ENCODE peak calls at places on chromosomes 12 and 14, in nine cellular contexts. One of them, this sample, is unnamed.

GRCh38 chr14:89903340-89903965 is 51.1 kb downstream of the EFCAB11 start:
- DNase-seq in lower leg skin: no peak
- DNase-seq in T follicular helper cell: no peak
- DNase-seq in iPS-NIHi11: no peak
- DNase-seq in NCI-H774: no peak
- DNase-seq in globus pallidus: no peak
- DNase-seq in AG04450: no peak
- DNase-seq in stimulated activated CD4-positive, alpha-beta T cell treated with anti-CD3 and anti-CD28 coated beads, TNF-alpha, amount 100 ng/mL, for 4 hours: no peak
- DNase-seq in psoas muscle: no peak
- DNase-seq in this sample: no peak

GRCh38 chr14:104659764-104660523 is 29.5 kb upstream of the INF2 start:
- DNase-seq in NCI-H774: no peak
- DNase-seq in iPS-NIHi11: no peak
- DNase-seq in lower leg skin: no peak
- DNase-seq in T follicular helper cell: no peak
- DNase-seq in AG04450: no peak
- DNase-seq in stimulated activated CD4-positive, alpha-beta T cell treated with anti-CD3 and anti-CD28 coated beads, TNF-alpha, amount 100 ng/mL, for 4 hours: no peak
- DNase-seq in globus pallidus: no peak
- DNase-seq in psoas muscle: no peak
- DNase-seq in this sample: no peak

GRCh38 chr12:26428420-26428819 is 233.0 kb downstream of the SSPN start:
- DNase-seq in AG04450: no peak
- DNase-seq in lower leg skin: no peak
- DNase-seq in psoas muscle: no peak
- DNase-seq in iPS-NIHi11: no peak
- DNase-seq in T follicular helper cell: no peak
- DNase-seq in stimulated activated CD4-positive, alpha-beta T cell treated with anti-CD3 and anti-CD28 coated beads, TNF-alpha, amount 100 ng/mL, for 4 hours: no peak
- DNase-seq in NCI-H774: no peak
- DNase-seq in globus pallidus: no peak
- DNase-seq in this sample: no peak

GRCh38 chr12:17015501-17015900 is 409.5 kb upstream of the LMO3 start:
- DNase-seq in psoas muscle: no peak
- DNase-seq in globus pallidus: no peak
- DNase-seq in AG04450: no peak
- DNase-seq in lower leg skin: no peak
- DNase-seq in NCI-H774: no peak
- DNase-seq in stimulated activated CD4-positive, alpha-beta T cell treated with anti-CD3 and anti-CD28 coated beads, TNF-alpha, amount 100 ng/mL, for 4 hours: no peak
- DNase-seq in iPS-NIHi11: no peak
- DNase-seq in T follicular helper cell: no peak
- DNase-seq in this sample: no peak

GRCh38 chr14:93309430-93309966 is 23.3 kb downstream of the BTBD7 start:
- DNase-seq in lower leg skin: no peak
- DNase-seq in globus pallidus: no peak
- DNase-seq in stimulated activated CD4-positive, alpha-beta T cell treated with anti-CD3 and anti-CD28 coated beads, TNF-alpha, amount 100 ng/mL, for 4 hours: no peak
- DNase-seq in NCI-H774: no peak
- DNase-seq in iPS-NIHi11: no peak
- DNase-seq in psoas muscle: no peak
- DNase-seq in AG04450: no peak
- DNase-seq in T follicular helper cell: no peak
- DNase-seq in this sample: no peak

GRCh38 chr12:115710104-115710564 is 567.4 kb downstream of the MED13L start:
- DNase-seq in globus pallidus: no peak
- DNase-seq in iPS-NIHi11: no peak
- DNase-seq in psoas muscle: no peak
- DNase-seq in T follicular helper cell: no peak
- DNase-seq in lower leg skin: no peak
- DNase-seq in NCI-H774: no peak
- DNase-seq in AG04450: peak; percentile 18
- DNase-seq in stimulated activated CD4-positive, alpha-beta T cell treated with anti-CD3 and anti-CD28 coated beads, TNF-alpha, amount 100 ng/mL, for 4 hours: no peak
- DNase-seq in this sample: no peak

GRCh38 chr14:66508846-66509621 is 1.1 kb downstream of the GPHN start:
- DNase-seq in iPS-NIHi11: peak; percentile 38
- DNase-seq in lower leg skin: peak; percentile 89
- DNase-seq in globus pallidus: peak; percentile 33
- DNase-seq in psoas muscle: peak; percentile 74
- DNase-seq in T follicular helper cell: peak; percentile 21
- DNase-seq in AG04450: no peak
- DNase-seq in NCI-H774: no peak
- DNase-seq in stimulated activated CD4-positive, alpha-beta T cell treated with anti-CD3 and anti-CD28 coated beads, TNF-alpha, amount 100 ng/mL, for 4 hours: peak; percentile 38
- DNase-seq in this sample: no peak

GRCh38 chr12:117850048-117850447 is 118.7 kb downstream of the KSR2 start:
- DNase-seq in stimulated activated CD4-positive, alpha-beta T cell treated with anti-CD3 and anti-CD28 coated beads, TNF-alpha, amount 100 ng/mL, for 4 hours: no peak
- DNase-seq in iPS-NIHi11: peak; percentile 81
- DNase-seq in lower leg skin: no peak
- DNase-seq in AG04450: no peak
- DNase-seq in psoas muscle: no peak
- DNase-seq in T follicular helper cell: no peak
- DNase-seq in NCI-H774: peak; percentile 23
- DNase-seq in globus pallidus: no peak
- DNase-seq in this sample: no peak

GRCh38 chr12:112017041-112017440 is 3.8 kb downstream of the ERP29 start:
- DNase-seq in NCI-H774: no peak
- DNase-seq in AG04450: no peak
- DNase-seq in globus pallidus: no peak
- DNase-seq in iPS-NIHi11: no peak
- DNase-seq in psoas muscle: no peak
- DNase-seq in T follicular helper cell: no peak
- DNase-seq in stimulated activated CD4-positive, alpha-beta T cell treated with anti-CD3 and anti-CD28 coated beads, TNF-alpha, amount 100 ng/mL, for 4 hours: no peak
- DNase-seq in lower leg skin: no peak
- DNase-seq in this sample: no peak

GRCh38 chr14:77714926-77715325 is 7.0 kb downstream of the SLIRP start:
- DNase-seq in lower leg skin: no peak
- DNase-seq in NCI-H774: no peak
- DNase-seq in AG04450: no peak
- DNase-seq in iPS-NIHi11: no peak
- DNase-seq in stimulated activated CD4-positive, alpha-beta T cell treated with anti-CD3 and anti-CD28 coated beads, TNF-alpha, amount 100 ng/mL, for 4 hours: no peak
- DNase-seq in globus pallidus: no peak
- DNase-seq in T follicular helper cell: no peak
- DNase-seq in psoas muscle: no peak
- DNase-seq in this sample: no peak

GRCh38 chr14:51750542-51750941 is 98.8 kb downstream of the FRMD6 start:
- DNase-seq in T follicular helper cell: no peak
- DNase-seq in globus pallidus: no peak
- DNase-seq in AG04450: no peak
- DNase-seq in lower leg skin: no peak
- DNase-seq in psoas muscle: no peak
- DNase-seq in stimulated activated CD4-positive, alpha-beta T cell treated with anti-CD3 and anti-CD28 coated beads, TNF-alpha, amount 100 ng/mL, for 4 hours: no peak
- DNase-seq in NCI-H774: no peak
- DNase-seq in iPS-NIHi11: peak; percentile 39
- DNase-seq in this sample: no peak

GRCh38 chr12:11969437-11970154 is 101.1 kb upstream of the BCL2L14 start:
- DNase-seq in psoas muscle: no peak
- DNase-seq in T follicular helper cell: no peak
- DNase-seq in iPS-NIHi11: peak; percentile 56
- DNase-seq in lower leg skin: no peak
- DNase-seq in stimulated activated CD4-positive, alpha-beta T cell treated with anti-CD3 and anti-CD28 coated beads, TNF-alpha, amount 100 ng/mL, for 4 hours: no peak
- DNase-seq in globus pallidus: no peak
- DNase-seq in AG04450: no peak
- DNase-seq in NCI-H774: no peak
- DNase-seq in this sample: no peak

GRCh38 chr12:114829833-114830232 is 145.9 kb upstream of the TBX3 start:
- DNase-seq in globus pallidus: no peak
- DNase-seq in NCI-H774: no peak
- DNase-seq in lower leg skin: no peak
- DNase-seq in T follicular helper cell: no peak
- DNase-seq in iPS-NIHi11: no peak
- DNase-seq in psoas muscle: no peak
- DNase-seq in AG04450: no peak
- DNase-seq in stimulated activated CD4-positive, alpha-beta T cell treated with anti-CD3 and anti-CD28 coated beads, TNF-alpha, amount 100 ng/mL, for 4 hours: no peak
- DNase-seq in this sample: no peak

GRCh38 chr12:78146365-78146772 is 315.7 kb downstream of the NAV3 start:
- DNase-seq in T follicular helper cell: no peak
- DNase-seq in psoas muscle: no peak
- DNase-seq in lower leg skin: no peak
- DNase-seq in NCI-H774: peak; percentile 65
- DNase-seq in globus pallidus: peak; percentile 25
- DNase-seq in stimulated activated CD4-positive, alpha-beta T cell treated with anti-CD3 and anti-CD28 coated beads, TNF-alpha, amount 100 ng/mL, for 4 hours: no peak
- DNase-seq in iPS-NIHi11: peak; percentile 14
- DNase-seq in AG04450: peak; percentile 11
- DNase-seq in this sample: no peak

GRCh38 chr14:50539051-50539450 is 6.7 kb upstream of the MAP4K5 start:
- DNase-seq in AG04450: no peak
- DNase-seq in stimulated activated CD4-positive, alpha-beta T cell treated with anti-CD3 and anti-CD28 coated beads, TNF-alpha, amount 100 ng/mL, for 4 hours: no peak
- DNase-seq in lower leg skin: no peak
- DNase-seq in globus pallidus: no peak
- DNase-seq in NCI-H774: no peak
- DNase-seq in iPS-NIHi11: no peak
- DNase-seq in psoas muscle: no peak
- DNase-seq in T follicular helper cell: no peak
- DNase-seq in this sample: no peak

GRCh38 chr14:100239200-100239839 is 376 bp downstream of the YY1 start:
- DNase-seq in stimulated activated CD4-positive, alpha-beta T cell treated with anti-CD3 and anti-CD28 coated beads, TNF-alpha, amount 100 ng/mL, for 4 hours: no peak
- DNase-seq in NCI-H774: no peak
- DNase-seq in T follicular helper cell: peak; percentile 19
- DNase-seq in lower leg skin: peak; percentile 89
- DNase-seq in iPS-NIHi11: no peak
- DNase-seq in AG04450: no peak
- DNase-seq in psoas muscle: peak; percentile 68
- DNase-seq in globus pallidus: no peak
- DNase-seq in this sample: no peak

GRCh38 chr12:25276199-25276937 is 25.6 kb upstream of the KRAS start:
- DNase-seq in NCI-H774: peak; percentile 66
- DNase-seq in AG04450: peak; percentile 88
- DNase-seq in globus pallidus: no peak
- DNase-seq in psoas muscle: no peak
- DNase-seq in iPS-NIHi11: peak; percentile 16
- DNase-seq in stimulated activated CD4-positive, alpha-beta T cell treated with anti-CD3 and anti-CD28 coated beads, TNF-alpha, amount 100 ng/mL, for 4 hours: peak; percentile 23
- DNase-seq in lower leg skin: no peak
- DNase-seq in T follicular helper cell: no peak
- DNase-seq in this sample: peak; percentile 50

GRCh38 chr14:106268013-106268727 is 741.8 kb downstream of the TMEM121 start:
- DNase-seq in T follicular helper cell: peak; percentile 65
- DNase-seq in stimulated activated CD4-positive, alpha-beta T cell treated with anti-CD3 and anti-CD28 coated beads, TNF-alpha, amount 100 ng/mL, for 4 hours: peak; percentile 82
- DNase-seq in lower leg skin: no peak
- DNase-seq in psoas muscle: no peak
- DNase-seq in NCI-H774: no peak
- DNase-seq in iPS-NIHi11: no peak
- DNase-seq in globus pallidus: no peak
- DNase-seq in AG04450: no peak
- DNase-seq in this sample: no peak

GRCh38 chr12:14007638-14008037 is 26.2 kb upstream of the GRIN2B start:
- DNase-seq in psoas muscle: no peak
- DNase-seq in iPS-NIHi11: no peak
- DNase-seq in T follicular helper cell: no peak
- DNase-seq in stimulated activated CD4-positive, alpha-beta T cell treated with anti-CD3 and anti-CD28 coated beads, TNF-alpha, amount 100 ng/mL, for 4 hours: no peak
- DNase-seq in NCI-H774: no peak
- DNase-seq in lower leg skin: no peak
- DNase-seq in globus pallidus: no peak
- DNase-seq in AG04450: no peak
- DNase-seq in this sample: no peak

GRCh38 chr12:79858518-79858917 is 76.4 kb downstream of the PPP1R12A start:
- DNase-seq in stimulated activated CD4-positive, alpha-beta T cell treated with anti-CD3 and anti-CD28 coated beads, TNF-alpha, amount 100 ng/mL, for 4 hours: no peak
- DNase-seq in lower leg skin: no peak
- DNase-seq in psoas muscle: no peak
- DNase-seq in globus pallidus: no peak
- DNase-seq in NCI-H774: no peak
- DNase-seq in T follicular helper cell: no peak
- DNase-seq in iPS-NIHi11: no peak
- DNase-seq in AG04450: no peak
- DNase-seq in this sample: no peak